ENCODE peak calls at places on chromosomes 6 and 20, in six cellular contexts. One of them, this sample, is unnamed. For H3K27me3 and H3K36me3, the result is how much of the 10 kb centered on the place peaks cover.

GRCh38 chr20:40650707-40651106 is 38.3 kb downstream of the MAFB start:
- DNase-seq in DND-41: no peak
- DNase-seq in left ventricle myocardium inferior: no peak
- DNase-seq in tibial artery: no peak
- DNase-seq in GM23338: no peak
- DNase-seq in IMR-90: no peak
- DNase-seq in this sample: no peak

GRCh38 chr6:81938991-81939773 is 186.7 kb upstream of the TENT5A start:
- DNase-seq in left ventricle myocardium inferior: no peak
- DNase-seq in tibial artery: no peak
- DNase-seq in IMR-90: peak
- DNase-seq in GM23338: peak
- DNase-seq in DND-41: no peak
- DNase-seq in this sample: no peak

GRCh38 chr6:586553-586952 is 70.3 kb downstream of the HUS1B start:
- DNase-seq in GM23338: no peak
- DNase-seq in DND-41: no peak
- DNase-seq in IMR-90: no peak
- DNase-seq in tibial artery: no peak
- DNase-seq in left ventricle myocardium inferior: no peak
- DNase-seq in this sample: no peak

GRCh38 chr6:141460743-141461484 is 671.8 kb upstream of the GJE1 start:
- DNase-seq in left ventricle myocardium inferior: no peak
- DNase-seq in tibial artery: no peak
- DNase-seq in IMR-90: no peak
- DNase-seq in GM23338: no peak
- DNase-seq in DND-41: no peak
- DNase-seq in this sample: no peak

GRCh38 chr6:18703546-18703945 is 316.4 kb downstream of the RNF144B start:
- DNase-seq in DND-41: no peak
- DNase-seq in left ventricle myocardium inferior: no peak
- DNase-seq in tibial artery: no peak
- DNase-seq in IMR-90: no peak
- DNase-seq in GM23338: no peak
- DNase-seq in this sample: no peak

GRCh38 chr20:50224553-50225255 is 34.1 kb downstream of the CEBPB start:
- DNase-seq in IMR-90: peak
- DNase-seq in DND-41: no peak
- DNase-seq in GM23338: peak
- DNase-seq in left ventricle myocardium inferior: peak
- DNase-seq in tibial artery: peak
- DNase-seq in this sample: peak

GRCh38 chr6:126056355-126057004 is 70.1 kb downstream of the TRMT11 start:
- DNase-seq in tibial artery: no peak
- DNase-seq in DND-41: no peak
- DNase-seq in IMR-90: no peak
- DNase-seq in left ventricle myocardium inferior: no peak
- DNase-seq in GM23338: peak
- DNase-seq in this sample: no peak

GRCh38 chr6:64170326-64170725 is 534.7 kb downstream of the PHF3 start:
- DNase-seq in GM23338: no peak
- DNase-seq in IMR-90: peak
- DNase-seq in left ventricle myocardium inferior: no peak
- DNase-seq in tibial artery: no peak
- DNase-seq in DND-41: no peak
- DNase-seq in this sample: no peak

GRCh38 chr20:62814060-62814708 is 2.7 kb upstream of the COL9A3 start:
- DNase-seq in GM23338: no peak
- DNase-seq in DND-41: no peak
- DNase-seq in tibial artery: no peak
- DNase-seq in left ventricle myocardium inferior: no peak
- DNase-seq in IMR-90: no peak
- DNase-seq in this sample: no peak

DNA sequence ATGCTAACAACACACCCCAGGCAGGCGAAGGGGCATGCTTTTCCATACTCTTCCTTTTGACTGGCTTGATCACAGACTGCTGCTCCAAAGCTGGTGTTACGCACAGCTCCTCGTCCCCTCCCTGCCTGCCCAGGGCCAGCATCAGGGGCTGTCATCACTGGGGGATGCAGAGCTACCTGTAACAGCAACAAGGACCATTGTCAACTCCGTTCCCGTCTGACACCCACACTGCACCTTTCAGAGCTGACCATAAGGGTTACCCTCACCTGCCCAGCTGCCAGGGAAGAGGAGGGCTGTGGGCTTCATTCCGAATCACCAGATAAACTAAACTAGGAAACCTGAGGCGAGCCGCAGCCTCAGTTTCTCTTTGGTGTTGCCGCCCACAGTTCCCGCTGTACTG is 15.4 kb downstream of the NQO2 start:
- DNase-seq in tibial artery: no peak
- DNase-seq in IMR-90: no peak
- DNase-seq in GM23338: no peak
- DNase-seq in DND-41: no peak
- DNase-seq in left ventricle myocardium inferior: no peak
- DNase-seq in this sample: no peak
- H3K27ac ChIP-seq in tibial artery: no peak
- H3K27ac ChIP-seq in IMR-90: no peak
- H3K27ac ChIP-seq in GM23338: no peak
- H3K27ac ChIP-seq in DND-41: no peak
- H3K27ac ChIP-seq in left ventricle myocardium inferior: no peak
- H3K27ac ChIP-seq in this sample: no peak

GRCh38 chr6:33156561-33156960 is 35.7 kb downstream of the COL11A2 start:
- DNase-seq in IMR-90: no peak
- DNase-seq in tibial artery: no peak
- DNase-seq in left ventricle myocardium inferior: no peak
- DNase-seq in DND-41: no peak
- DNase-seq in GM23338: no peak
- DNase-seq in this sample: no peak
- H3K27me3 ChIP-seq in IMR-90: under half
- H3K27me3 ChIP-seq in tibial artery: under half
- H3K27me3 ChIP-seq in left ventricle myocardium inferior: under half
- H3K27me3 ChIP-seq in DND-41: under half
- H3K27me3 ChIP-seq in GM23338: under half
- H3K27me3 ChIP-seq in this sample: under half

GRCh38 chr6:32845381-32845884 is 1.6 kb upstream of the PSMB8 start:
- DNase-seq in left ventricle myocardium inferior: no peak
- DNase-seq in DND-41: peak
- DNase-seq in tibial artery: no peak
- DNase-seq in IMR-90: no peak
- DNase-seq in GM23338: no peak
- DNase-seq in this sample: no peak

GRCh38 chr6:32849126-32849525 is 4.4 kb downstream of the TAP1 start:
- DNase-seq in GM23338: no peak
- DNase-seq in IMR-90: no peak
- DNase-seq in left ventricle myocardium inferior: no peak
- DNase-seq in tibial artery: no peak
- DNase-seq in DND-41: no peak
- DNase-seq in this sample: no peak

GRCh38 chr6:32847004-32847403 is 3.2 kb upstream of the PSMB8 start:
- DNase-seq in IMR-90: no peak
- DNase-seq in DND-41: no peak
- DNase-seq in tibial artery: no peak
- DNase-seq in left ventricle myocardium inferior: no peak
- DNase-seq in GM23338: no peak
- DNase-seq in this sample: no peak

GRCh38 chr6:32844839-32845372 is 1.1 kb upstream of the PSMB8 start:
- DNase-seq in DND-41: no peak
- DNase-seq in tibial artery: no peak
- DNase-seq in IMR-90: no peak
- DNase-seq in GM23338: no peak
- DNase-seq in left ventricle myocardium inferior: no peak
- DNase-seq in this sample: no peak

GRCh38 chr6:32847795-32848194 is 3.9 kb upstream of the PSMB8 start:
- DNase-seq in IMR-90: no peak
- DNase-seq in DND-41: no peak
- DNase-seq in GM23338: no peak
- DNase-seq in left ventricle myocardium inferior: no peak
- DNase-seq in tibial artery: no peak
- DNase-seq in this sample: no peak
- H3K36me3 ChIP-seq in IMR-90: under half
- H3K36me3 ChIP-seq in DND-41: under half
- H3K36me3 ChIP-seq in GM23338: under half
- H3K36me3 ChIP-seq in left ventricle myocardium inferior: half or more
- H3K36me3 ChIP-seq in tibial artery: under half
- H3K36me3 ChIP-seq in this sample: half or more

GRCh38 chr20:16571333-16571732 is 1.9 kb downstream of the KIF16B start:
- DNase-seq in left ventricle myocardium inferior: no peak
- DNase-seq in DND-41: no peak
- DNase-seq in GM23338: no peak
- DNase-seq in tibial artery: no peak
- DNase-seq in IMR-90: no peak
- DNase-seq in this sample: no peak
- H3K27ac ChIP-seq in left ventricle myocardium inferior: no peak
- H3K27ac ChIP-seq in DND-41: no peak
- H3K27ac ChIP-seq in GM23338: no peak
- H3K27ac ChIP-seq in tibial artery: no peak
- H3K27ac ChIP-seq in IMR-90: no peak
- H3K27ac ChIP-seq in this sample: no peak

DNA sequence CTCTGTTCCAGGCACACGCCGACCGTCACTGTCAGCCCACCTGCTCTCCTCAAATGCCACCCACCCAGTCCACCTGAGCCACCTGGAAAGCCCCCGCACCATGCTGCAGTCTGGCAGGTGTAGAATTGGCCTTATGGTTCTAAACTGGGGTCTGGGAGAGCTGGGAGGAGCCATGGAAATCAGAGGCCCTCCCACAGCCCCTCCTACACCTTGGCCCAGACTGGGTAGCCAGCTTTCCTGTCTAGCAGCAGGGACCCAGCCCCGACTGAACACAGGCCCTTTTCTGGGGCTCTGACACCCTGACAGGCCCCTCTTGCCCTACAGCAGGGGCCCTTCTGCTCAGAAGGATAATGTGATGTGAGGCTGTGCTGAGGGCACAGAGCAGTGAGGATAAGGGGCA is 31.1 kb downstream of the LRFN2 start:
- DNase-seq in tibial artery: no peak
- DNase-seq in left ventricle myocardium inferior: no peak
- DNase-seq in GM23338: peak
- DNase-seq in IMR-90: no peak
- DNase-seq in DND-41: no peak
- DNase-seq in this sample: peak
- H3K27me3 ChIP-seq in tibial artery: under half
- H3K27me3 ChIP-seq in left ventricle myocardium inferior: half or more
- H3K27me3 ChIP-seq in GM23338: under half
- H3K27me3 ChIP-seq in IMR-90: under half
- H3K27me3 ChIP-seq in DND-41: under half
- H3K27me3 ChIP-seq in this sample: under half

GRCh38 chr6:43007126-43007525 is 6.6 kb downstream of the MEA1 start:
- DNase-seq in tibial artery: no peak
- DNase-seq in left ventricle myocardium inferior: no peak
- DNase-seq in GM23338: no peak
- DNase-seq in IMR-90: no peak
- DNase-seq in DND-41: no peak
- DNase-seq in this sample: no peak
- H3K36me3 ChIP-seq in tibial artery: half or more
- H3K36me3 ChIP-seq in left ventricle myocardium inferior: half or more
- H3K36me3 ChIP-seq in GM23338: under half
- H3K36me3 ChIP-seq in IMR-90: half or more
- H3K36me3 ChIP-seq in DND-41: half or more
- H3K36me3 ChIP-seq in this sample: half or more

GRCh38 chr6:170296423-170296745 is 5.5 kb upstream of the DLL1 start:
- DNase-seq in DND-41: no peak
- DNase-seq in tibial artery: no peak
- DNase-seq in left ventricle myocardium inferior: no peak
- DNase-seq in GM23338: peak
- DNase-seq in IMR-90: no peak
- DNase-seq in this sample: no peak

GRCh38 chr6:170298688-170299087 is 7.8 kb upstream of the DLL1 start:
- DNase-seq in tibial artery: no peak
- DNase-seq in GM23338: no peak
- DNase-seq in left ventricle myocardium inferior: no peak
- DNase-seq in IMR-90: no peak
- DNase-seq in DND-41: no peak
- DNase-seq in this sample: no peak

GRCh38 chr6:170295519-170296422 is 4.9 kb upstream of the DLL1 start:
- DNase-seq in left ventricle myocardium inferior: no peak
- DNase-seq in tibial artery: no peak
- DNase-seq in IMR-90: no peak
- DNase-seq in GM23338: peak
- DNase-seq in DND-41: peak
- DNase-seq in this sample: no peak

GRCh38 chr6:170297577-170298330 is 6.9 kb upstream of the DLL1 start:
- DNase-seq in DND-41: no peak
- DNase-seq in left ventricle myocardium inferior: no peak
- DNase-seq in GM23338: no peak
- DNase-seq in tibial artery: no peak
- DNase-seq in IMR-90: no peak
- DNase-seq in this sample: no peak

DNA sequence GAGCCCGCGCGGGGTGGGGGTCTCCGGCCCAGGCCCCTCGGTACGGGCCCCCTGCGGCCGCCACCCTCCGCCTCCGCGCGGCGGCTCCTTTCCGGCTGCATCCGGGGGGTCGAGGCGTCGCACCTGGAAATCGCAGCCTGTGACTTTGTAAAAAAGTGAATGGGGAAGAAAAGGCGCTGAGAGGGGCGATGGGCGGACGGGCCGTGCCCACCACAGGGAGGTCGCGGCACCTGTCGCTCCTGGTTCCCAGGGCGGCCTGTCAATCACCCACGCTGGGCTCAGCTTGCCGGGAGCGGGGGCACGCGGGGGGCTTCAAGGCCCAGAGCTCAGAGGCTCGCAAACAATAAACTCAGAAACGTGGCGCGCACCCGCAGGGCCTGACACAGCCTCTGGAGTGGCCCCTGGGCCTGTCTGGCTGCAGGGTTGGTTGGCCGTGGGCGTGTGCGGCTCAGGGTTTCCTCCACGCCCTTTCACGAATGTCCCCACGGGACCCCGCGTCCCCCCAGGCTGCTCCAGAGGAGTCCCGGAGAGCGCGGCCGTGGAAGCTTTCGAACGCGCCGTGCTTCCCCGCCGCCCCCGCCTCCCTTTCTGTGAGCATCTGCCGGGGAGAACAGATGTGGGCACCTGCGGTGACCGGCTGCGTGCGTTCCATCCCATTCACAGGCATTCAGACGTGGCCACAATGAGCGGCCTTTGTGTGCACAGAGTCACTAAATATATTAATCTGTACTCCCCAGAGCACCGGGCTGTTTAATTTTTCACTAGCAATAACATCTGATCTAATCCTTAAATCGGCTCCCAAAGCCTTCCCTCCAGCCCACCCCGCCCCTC is 6.1 kb upstream of the DLL1 start:
- DNase-seq in left ventricle myocardium inferior: no peak
- DNase-seq in tibial artery: no peak
- DNase-seq in DND-41: no peak
- DNase-seq in IMR-90: no peak
- DNase-seq in GM23338: peak
- DNase-seq in this sample: no peak
- H3K27ac ChIP-seq in left ventricle myocardium inferior: no peak
- H3K27ac ChIP-seq in tibial artery: no peak
- H3K27ac ChIP-seq in DND-41: no peak
- H3K27ac ChIP-seq in IMR-90: no peak
- H3K27ac ChIP-seq in GM23338: no peak
- H3K27ac ChIP-seq in this sample: no peak

GRCh38 chr6:28825732-28826293 is 98.0 kb downstream of the TRIM27 start:
- DNase-seq in left ventricle myocardium inferior: no peak
- DNase-seq in DND-41: no peak
- DNase-seq in IMR-90: no peak
- DNase-seq in tibial artery: no peak
- DNase-seq in GM23338: no peak
- DNase-seq in this sample: no peak
- H3K27me3 ChIP-seq in left ventricle myocardium inferior: half or more
- H3K27me3 ChIP-seq in DND-41: under half
- H3K27me3 ChIP-seq in IMR-90: under half
- H3K27me3 ChIP-seq in tibial artery: half or more
- H3K27me3 ChIP-seq in GM23338: half or more
- H3K27me3 ChIP-seq in this sample: half or more